ENCODE peak calls at places on chromosomes 13 and 19, in eight cellular contexts. One of them, this sample, is unnamed.

GRCh38 chr19:46610851-46611770 is 10.0 kb downstream of the CALM3 start:
- DNase-seq in breast epithelium: no peak
- DNase-seq in K562: no peak
- DNase-seq in neuronal stem cell: no peak
- DNase-seq in heart right ventricle: no peak
- DNase-seq in ovary: peak; percentile 15
- DNase-seq in dorsolateral prefrontal cortex: no peak
- DNase-seq in colonic mucosa: no peak
- DNase-seq in this sample: no peak

GRCh38 chr13:90201198-90201597 is 1146.3 kb upstream of the MIR17HG start:
- DNase-seq in breast epithelium: no peak
- DNase-seq in K562: no peak
- DNase-seq in neuronal stem cell: no peak
- DNase-seq in heart right ventricle: no peak
- DNase-seq in ovary: no peak
- DNase-seq in dorsolateral prefrontal cortex: no peak
- DNase-seq in colonic mucosa: no peak
- DNase-seq in this sample: no peak

GRCh38 chr13:98423417-98423816 is 153.5 kb downstream of the STK24 start:
- DNase-seq in breast epithelium: no peak
- DNase-seq in K562: no peak
- DNase-seq in neuronal stem cell: no peak
- DNase-seq in heart right ventricle: no peak
- DNase-seq in ovary: no peak
- DNase-seq in dorsolateral prefrontal cortex: no peak
- DNase-seq in colonic mucosa: no peak
- DNase-seq in this sample: no peak

GRCh38 chr13:113777311-113778260 is 18.6 kb downstream of the TMEM255B start:
- DNase-seq in breast epithelium: no peak
- DNase-seq in K562: peak; percentile 34
- DNase-seq in neuronal stem cell: peak; percentile 60
- DNase-seq in heart right ventricle: no peak
- DNase-seq in ovary: no peak
- DNase-seq in dorsolateral prefrontal cortex: no peak
- DNase-seq in colonic mucosa: no peak
- DNase-seq in this sample: no peak

GRCh38 chr13:75790198-75790970 is 154.3 kb downstream of the LMO7 start:
- DNase-seq in breast epithelium: no peak
- DNase-seq in K562: no peak
- DNase-seq in neuronal stem cell: no peak
- DNase-seq in heart right ventricle: no peak
- DNase-seq in ovary: no peak
- DNase-seq in dorsolateral prefrontal cortex: no peak
- DNase-seq in colonic mucosa: no peak
- DNase-seq in this sample: no peak

GRCh38 chr13:44050450-44051063 is 170.9 kb downstream of the LACC1 start:
- DNase-seq in breast epithelium: no peak
- DNase-seq in K562: peak; percentile 4
- DNase-seq in neuronal stem cell: no peak
- DNase-seq in heart right ventricle: no peak
- DNase-seq in ovary: no peak
- DNase-seq in dorsolateral prefrontal cortex: no peak
- DNase-seq in colonic mucosa: no peak
- DNase-seq in this sample: no peak

GRCh38 chr19:48498922-48499321 is 12.7 kb downstream of the LMTK3 start:
- DNase-seq in breast epithelium: no peak
- DNase-seq in K562: no peak
- DNase-seq in neuronal stem cell: no peak
- DNase-seq in heart right ventricle: no peak
- DNase-seq in ovary: no peak
- DNase-seq in dorsolateral prefrontal cortex: no peak
- DNase-seq in colonic mucosa: no peak
- DNase-seq in this sample: no peak

GRCh38 chr13:98332691-98333090 is 155.6 kb upstream of the RNF113B start:
- DNase-seq in breast epithelium: no peak
- DNase-seq in K562: no peak
- DNase-seq in neuronal stem cell: no peak
- DNase-seq in heart right ventricle: no peak
- DNase-seq in ovary: no peak
- DNase-seq in dorsolateral prefrontal cortex: no peak
- DNase-seq in colonic mucosa: no peak
- DNase-seq in this sample: no peak

GRCh38 chr19:18756896-18757295 is 34.2 kb downstream of the COMP start:
- DNase-seq in breast epithelium: peak; percentile 54
- DNase-seq in K562: no peak
- DNase-seq in neuronal stem cell: no peak
- DNase-seq in heart right ventricle: no peak
- DNase-seq in ovary: no peak
- DNase-seq in dorsolateral prefrontal cortex: no peak
- DNase-seq in colonic mucosa: no peak
- DNase-seq in this sample: no peak

GRCh38 chr13:39688699-39689405 is 33.4 kb downstream of the COG6 start:
- DNase-seq in breast epithelium: no peak
- DNase-seq in K562: no peak
- DNase-seq in neuronal stem cell: no peak
- DNase-seq in heart right ventricle: no peak
- DNase-seq in ovary: no peak
- DNase-seq in dorsolateral prefrontal cortex: no peak
- DNase-seq in colonic mucosa: no peak
- DNase-seq in this sample: peak; percentile 16

GRCh38 chr13:50421457-50422130 is 406.4 kb downstream of the KCNRG start:
- DNase-seq in breast epithelium: no peak
- DNase-seq in K562: no peak
- DNase-seq in neuronal stem cell: no peak
- DNase-seq in heart right ventricle: no peak
- DNase-seq in ovary: no peak
- DNase-seq in dorsolateral prefrontal cortex: no peak
- DNase-seq in colonic mucosa: no peak
- DNase-seq in this sample: no peak

GRCh38 chr19:38685666-38686529 is 38.4 kb downstream of the ACTN4 start:
- DNase-seq in breast epithelium: no peak
- DNase-seq in K562: peak; percentile 44
- DNase-seq in neuronal stem cell: no peak
- DNase-seq in heart right ventricle: no peak
- DNase-seq in ovary: no peak
- DNase-seq in dorsolateral prefrontal cortex: no peak
- DNase-seq in colonic mucosa: no peak
- DNase-seq in this sample: no peak
- H3K4me3 ChIP-seq in breast epithelium: no peak overlapping the region
- H3K4me3 ChIP-seq in K562: no peak overlapping the region
- H3K4me3 ChIP-seq in neuronal stem cell: no peak overlapping the region
- H3K4me3 ChIP-seq in heart right ventricle: no peak overlapping the region
- H3K4me3 ChIP-seq in ovary: no peak overlapping the region
- H3K4me3 ChIP-seq in dorsolateral prefrontal cortex: no peak overlapping the region
- H3K4me3 ChIP-seq in colonic mucosa: no peak overlapping the region
- H3K4me3 ChIP-seq in this sample: no peak overlapping the region

GRCh38 chr19:341386-342127 is 3.0 kb downstream of the MIER2 start:
- DNase-seq in breast epithelium: no peak
- DNase-seq in K562: no peak
- DNase-seq in neuronal stem cell: no peak
- DNase-seq in heart right ventricle: no peak
- DNase-seq in ovary: no peak
- DNase-seq in dorsolateral prefrontal cortex: no peak
- DNase-seq in colonic mucosa: no peak
- DNase-seq in this sample: no peak
- H3K4me3 ChIP-seq in breast epithelium: no peak overlapping the region
- H3K4me3 ChIP-seq in K562: peak overlapping the region; percentile 80
- H3K4me3 ChIP-seq in neuronal stem cell: no peak overlapping the region
- H3K4me3 ChIP-seq in heart right ventricle: peak overlapping the region; percentile 84
- H3K4me3 ChIP-seq in ovary: no peak overlapping the region
- H3K4me3 ChIP-seq in dorsolateral prefrontal cortex: no peak overlapping the region
- H3K4me3 ChIP-seq in colonic mucosa: no peak overlapping the region
- H3K4me3 ChIP-seq in this sample: no peak overlapping the region

DNA sequence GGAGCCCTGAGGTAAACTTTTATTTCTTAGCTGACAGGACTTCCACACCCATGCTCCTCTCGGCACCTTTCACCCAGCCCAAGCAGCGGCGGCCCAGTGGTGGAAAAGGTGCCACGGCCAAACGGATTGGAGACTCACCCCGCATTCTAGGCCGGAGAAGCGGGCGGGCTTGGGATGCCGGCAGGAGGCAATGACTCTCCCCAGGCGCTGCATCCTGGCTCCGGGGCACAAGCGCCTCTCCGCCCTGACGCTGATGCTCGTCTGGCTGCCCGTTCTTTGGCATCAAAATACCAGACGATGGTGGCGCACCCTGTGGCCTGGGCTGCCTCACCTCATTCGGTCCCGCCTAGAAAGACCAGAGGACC is 6.7 kb upstream of the ZNF606 start:
- DNase-seq in breast epithelium: no peak
- DNase-seq in K562: no peak
- DNase-seq in neuronal stem cell: no peak
- DNase-seq in heart right ventricle: no peak
- DNase-seq in ovary: no peak
- DNase-seq in dorsolateral prefrontal cortex: no peak
- DNase-seq in colonic mucosa: no peak
- DNase-seq in this sample: no peak
- H3K4me3 ChIP-seq in breast epithelium: peak overlapping the region; percentile 39
- H3K4me3 ChIP-seq in K562: peak overlapping the region; percentile 44
- H3K4me3 ChIP-seq in neuronal stem cell: peak overlapping the region; percentile 70
- H3K4me3 ChIP-seq in heart right ventricle: peak overlapping the region; percentile 50
- H3K4me3 ChIP-seq in ovary: peak overlapping the region; percentile 35
- H3K4me3 ChIP-seq in dorsolateral prefrontal cortex: peak overlapping the region; percentile 65
- H3K4me3 ChIP-seq in colonic mucosa: peak overlapping the region; percentile 19
- H3K4me3 ChIP-seq in this sample: no peak overlapping the region

DNA sequence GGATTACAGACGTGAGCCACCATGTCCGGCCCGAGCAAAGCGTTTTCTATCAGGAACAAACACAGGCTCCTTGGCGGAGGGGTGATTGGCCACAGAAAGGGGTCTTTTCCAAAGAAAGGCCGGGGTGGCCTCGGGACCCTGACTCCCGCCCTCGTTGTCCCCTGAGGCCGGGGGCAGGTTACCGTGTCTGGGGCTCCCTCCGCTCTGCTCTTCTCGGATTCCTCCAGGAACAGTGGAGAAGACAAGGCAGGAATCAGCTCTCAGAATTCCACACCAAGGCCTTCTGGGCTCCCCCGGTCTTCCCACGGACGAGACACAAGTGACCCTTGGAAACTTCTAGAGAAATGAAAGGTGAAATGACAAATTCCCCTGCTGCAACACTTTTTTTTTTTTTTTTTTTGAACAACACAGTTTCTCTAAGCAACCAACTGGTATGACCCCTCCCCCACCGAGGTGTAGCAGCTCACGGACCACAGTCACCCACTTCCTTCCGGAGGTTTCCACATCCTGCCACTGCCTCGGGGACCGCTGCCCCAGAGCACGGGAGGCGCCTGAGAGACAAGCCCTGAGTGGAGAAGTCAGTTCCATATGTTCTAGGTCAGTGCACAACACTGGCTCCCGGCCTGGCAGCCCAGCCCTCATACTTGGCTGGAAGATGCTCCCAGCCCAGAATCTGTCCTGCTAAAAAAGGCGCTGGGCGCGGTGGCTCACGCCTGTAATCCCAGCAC is 11.0 kb downstream of the MOB3A start:
- DNase-seq in breast epithelium: peak; percentile 61
- DNase-seq in K562: peak; percentile 70
- DNase-seq in neuronal stem cell: no peak
- DNase-seq in heart right ventricle: peak; percentile 59
- DNase-seq in ovary: no peak
- DNase-seq in dorsolateral prefrontal cortex: no peak
- DNase-seq in colonic mucosa: peak; percentile 73
- DNase-seq in this sample: peak; percentile 93
- H3K4me3 ChIP-seq in breast epithelium: peak overlapping the region; percentile 9
- H3K4me3 ChIP-seq in K562: no peak overlapping the region
- H3K4me3 ChIP-seq in neuronal stem cell: no peak overlapping the region
- H3K4me3 ChIP-seq in heart right ventricle: no peak overlapping the region
- H3K4me3 ChIP-seq in ovary: no peak overlapping the region
- H3K4me3 ChIP-seq in dorsolateral prefrontal cortex: no peak overlapping the region
- H3K4me3 ChIP-seq in colonic mucosa: peak overlapping the region; percentile 39
- H3K4me3 ChIP-seq in this sample: peak overlapping the region; percentile 94

GRCh38 chr19:14545716-14546082 is 16.3 kb downstream of the TECR start:
- DNase-seq in breast epithelium: no peak
- DNase-seq in K562: no peak
- DNase-seq in neuronal stem cell: no peak
- DNase-seq in heart right ventricle: no peak
- DNase-seq in ovary: no peak
- DNase-seq in dorsolateral prefrontal cortex: no peak
- DNase-seq in colonic mucosa: no peak
- DNase-seq in this sample: no peak
- H3K4me3 ChIP-seq in breast epithelium: no peak overlapping the region
- H3K4me3 ChIP-seq in K562: no peak overlapping the region
- H3K4me3 ChIP-seq in neuronal stem cell: no peak overlapping the region
- H3K4me3 ChIP-seq in heart right ventricle: no peak overlapping the region
- H3K4me3 ChIP-seq in ovary: no peak overlapping the region
- H3K4me3 ChIP-seq in dorsolateral prefrontal cortex: peak overlapping the region; percentile 24
- H3K4me3 ChIP-seq in colonic mucosa: no peak overlapping the region
- H3K4me3 ChIP-seq in this sample: no peak overlapping the region